ENCODE peak calls at places on chromosomes 2 and 18, in four cellular contexts. Z is K562, W is GM12878, G is H1. T is an unnamed sample.
A peak's percentile ranks its signal among the peaks of the same experiment; 100 is the strongest.

GRCh38 chr2:160666019-160666676 is 172.5 kb upstream of the RBMS1 start:
- DNase-seq in Z (no peak), W (peak; percentile 17), G (no peak), T (peak; percentile 46)

GRCh38 chr18:65946777-65947176 is 196.0 kb downstream of the CDH7 start:
- DNase-seq in W (no peak), G (no peak), Z (no peak), T (no peak)

GRCh38 chr2:176130917-176131616 is 1.6 kb downstream of the HOXD8 start:
- DNase-seq in Z (no peak), G (peak; percentile 40), W (no peak), T (no peak)

GRCh38 chr2:216626168-216626874 is 6.9 kb upstream of the IGFBP2 start:
- DNase-seq in W (no peak), G (no peak), Z (no peak), T (no peak)

GRCh38 chr2:8094571-8094970 is 587.3 kb upstream of the ID2 start:
- DNase-seq in Z (no peak), G (no peak), W (no peak), T (no peak)

GRCh38 chr2:60489269-60489668 is 64.2 kb downstream of the BCL11A start:
- DNase-seq in W (no peak), G (no peak), Z (no peak), T (no peak)

GRCh38 chr2:162518894-162519293 is 175.0 kb downstream of the GCA start:
- DNase-seq in G (no peak), Z (no peak), W (no peak), T (no peak)

GRCh38 chr18:79521806-79522205 is 126.1 kb downstream of the NFATC1 start:
- DNase-seq in G (no peak), W (no peak), Z (no peak), T (no peak)

GRCh38 chr18:48833701-48834394 is 116.9 kb downstream of the SMAD7 start:
- DNase-seq in G (no peak), Z (no peak), W (no peak), T (no peak)

GRCh38 chr18:57981629-57982028 is 62.4 kb upstream of the NEDD4L start:
- DNase-seq in G (no peak), Z (no peak), W (no peak), T (no peak)

GRCh38 chr2:29117636-29118303 is 2.6 kb downstream of the CLIP4 start:
- DNase-seq in G (no peak), Z (no peak), W (no peak), T (peak; percentile 72)

GRCh38 chr2:228474466-228474865 is 293.0 kb upstream of the SPHKAP start:
- DNase-seq in Z (no peak), W (no peak), G (no peak), T (no peak)

GRCh38 chr18:73807551-73808192 is 340.0 kb downstream of the FBXO15 start:
- DNase-seq in G (no peak), W (no peak), Z (no peak), T (no peak)

DNA sequence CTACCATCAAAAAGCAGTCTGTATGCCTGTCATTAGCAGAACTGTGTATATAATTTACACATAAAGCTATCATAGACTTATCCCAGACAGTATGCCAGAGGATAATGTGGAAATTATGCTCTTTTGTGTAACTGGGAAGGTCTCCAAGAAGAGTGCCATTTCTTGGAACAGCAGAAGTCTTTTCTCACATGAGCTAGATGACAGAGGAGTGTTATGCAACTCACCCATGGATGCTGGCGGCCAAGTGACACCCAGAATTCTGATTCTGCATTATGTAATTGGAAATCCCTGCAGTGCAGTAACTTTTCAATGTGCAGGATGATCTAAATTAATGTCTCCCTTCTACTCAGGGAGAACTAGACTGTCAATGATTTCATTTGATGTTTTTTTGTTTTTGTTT is 160.0 kb downstream of the UBE2E3 start:
- DNase-seq in G (no peak), W (no peak), Z (no peak), T (no peak)
- TF ChIP-seq BRCA1 in G (no peak), W (no peak), Z (no peak), T (no peak)

GRCh38 chr2:19176172-19176852 is 182.1 kb downstream of the OSR1 start:
- DNase-seq in W (no peak), G (no peak), Z (no peak), T (no peak)
- TF ChIP-seq SRF in W (no peak), G (no peak), Z (no peak), T (no peak)

GRCh38 chr2:138600732-138601437 is 99.3 kb downstream of the SPOPL start:
- DNase-seq in W (no peak), G (no peak), Z (no peak), T (no peak)

GRCh38 chr2:138602166-138602460 is 100.5 kb downstream of the SPOPL start:
- DNase-seq in W (no peak), G (no peak), Z (no peak), T (no peak)

GRCh38 chr2:138601438-138602165 is 100.0 kb downstream of the SPOPL start:
- DNase-seq in W (no peak), Z (no peak), G (no peak), T (no peak)
- TF ChIP-seq BRCA1 in W (no peak), Z (no peak), G (no peak), T (no peak)

GRCh38 chr18:10230072-10230471 is 224.4 kb upstream of the APCDD1 start:
- DNase-seq in G (no peak), Z (no peak), W (no peak), T (peak; percentile 23)
- TF ChIP-seq SRF in G (no peak), Z (no peak), W (no peak), T (no peak)

DNA sequence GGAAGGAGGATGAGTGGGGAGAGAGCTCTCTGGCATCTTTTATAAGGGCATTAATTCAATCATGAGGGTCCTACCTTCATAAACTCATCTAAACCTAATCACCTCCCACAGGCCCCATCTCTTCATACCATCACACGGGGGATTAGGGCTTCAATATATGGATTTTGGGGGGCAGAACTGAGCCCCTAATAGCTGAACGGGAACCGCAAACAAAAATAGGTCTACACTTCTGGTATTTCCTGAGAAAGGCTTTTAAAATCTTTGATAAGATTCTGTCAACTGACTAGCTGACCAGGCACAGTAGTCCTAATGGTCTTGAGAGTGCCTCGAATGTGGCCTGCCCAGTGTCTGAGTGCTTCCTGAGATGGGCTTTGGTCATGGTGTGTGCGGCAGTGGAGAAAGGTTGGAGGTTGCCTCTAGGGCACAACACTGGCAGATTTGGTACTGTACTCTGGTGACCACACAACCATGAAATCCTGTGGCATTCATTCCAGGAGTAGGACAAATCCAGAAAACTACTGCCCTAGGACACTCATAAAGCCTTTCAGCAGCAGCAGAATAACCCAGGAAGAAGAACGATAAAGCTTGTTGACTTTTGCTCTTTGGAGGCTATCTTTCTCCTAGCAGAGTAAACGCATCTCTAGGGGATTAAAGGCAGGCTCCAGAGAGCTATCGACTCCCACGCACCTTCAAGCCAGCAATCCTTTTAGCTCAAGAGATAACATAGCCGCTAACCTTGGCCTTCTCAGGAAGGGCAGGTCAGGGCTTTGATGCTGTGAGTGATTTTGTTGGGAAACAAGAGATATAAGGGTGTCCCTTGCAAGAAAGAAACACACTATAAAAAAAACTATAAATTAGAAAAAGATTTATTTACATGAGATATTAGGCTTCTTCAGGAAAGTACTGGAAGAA is 12.3 kb upstream of the APOB start:
- DNase-seq in W (no peak), Z (no peak), G (no peak), T (peak; percentile 99)
- TF ChIP-seq BRCA1 in W (no peak), Z (no peak), G (no peak), T (peak; percentile 97)

GRCh38 chr18:2368102-2368501 is 203.2 kb downstream of the METTL4 start:
- DNase-seq in W (no peak), G (no peak), Z (no peak), T (no peak)
- TF ChIP-seq SRF in W (no peak), G (no peak), Z (no peak), T (no peak)

DNA sequence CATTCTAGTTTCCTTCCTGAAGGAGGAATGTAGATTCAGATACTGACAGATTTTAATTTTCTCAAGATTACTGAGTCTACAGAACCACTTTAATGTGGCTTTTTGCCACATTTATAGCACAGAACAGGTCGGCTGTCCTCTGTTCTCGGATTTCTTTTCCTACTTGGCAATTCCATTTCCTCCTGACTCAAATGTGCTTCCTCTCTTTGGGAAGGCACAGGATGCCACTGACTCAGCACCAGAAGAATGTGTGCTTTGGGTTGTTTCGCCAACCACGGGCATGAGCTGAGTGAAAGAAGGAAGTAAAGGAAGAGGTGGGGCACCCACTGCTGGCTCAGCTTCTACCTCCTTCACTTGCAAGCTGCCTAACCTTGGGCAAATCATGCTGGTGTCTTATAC is 970.6 kb upstream of the ACVR2A start:
- DNase-seq in G (no peak), W (no peak), Z (no peak), T (no peak)
- TF ChIP-seq BRCA1 in G (no peak), W (no peak), Z (no peak), T (no peak)

DNA sequence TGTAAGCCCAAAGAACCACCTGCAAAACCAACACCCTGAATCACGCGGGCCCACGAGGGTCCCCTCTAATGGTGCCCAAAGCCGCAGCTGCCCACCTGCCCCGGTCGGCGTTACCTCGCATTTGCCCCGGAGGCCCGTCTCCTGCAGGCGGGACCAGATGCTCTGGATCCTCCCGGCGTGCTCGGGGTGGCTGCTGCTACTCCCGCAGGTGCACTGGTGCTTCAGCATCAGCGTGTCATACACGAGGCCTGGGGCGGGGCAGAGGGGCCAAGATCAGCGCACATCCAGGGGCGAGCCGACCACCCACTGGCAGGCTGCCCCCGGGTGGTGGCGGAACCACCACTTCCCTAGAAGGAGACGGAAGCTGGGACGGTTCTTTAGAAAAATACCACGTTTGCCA is 260.1 kb downstream of the TWIST2 start:
- DNase-seq in G (no peak), Z (no peak), W (no peak), T (no peak)
- TF ChIP-seq SRF in G (no peak), Z (no peak), W (no peak), T (no peak)